ENCODE peak calls at places on chromosomes 11 and 22, in four cellular contexts. One of them, this sample, is unnamed.

GRCh38 chr11:122097419-122098001 is 18.5 kb downstream of the BLID start:
- DNase-seq in IMR-90: peak
- DNase-seq in body of pancreas: no peak
- DNase-seq in left ventricle myocardium inferior: no peak
- DNase-seq in this sample: peak

GRCh38 chr11:1276866-1277615 is 32.4 kb downstream of the TOLLIP start:
- DNase-seq in left ventricle myocardium inferior: no peak
- DNase-seq in IMR-90: no peak
- DNase-seq in body of pancreas: no peak
- DNase-seq in this sample: no peak

GRCh38 chr22:29268511-29269229 is 602 bp downstream of the EWSR1 start:
- DNase-seq in left ventricle myocardium inferior: peak
- DNase-seq in body of pancreas: peak
- DNase-seq in IMR-90: peak
- DNase-seq in this sample: peak

GRCh38 chr11:394034-394857 is at the start of gene PKP3:
- DNase-seq in left ventricle myocardium inferior: no peak
- DNase-seq in IMR-90: peak
- DNase-seq in body of pancreas: peak
- DNase-seq in this sample: peak

GRCh38 chr11:110720646-110721283 is 8.5 kb upstream of the ARHGAP20 start:
- DNase-seq in left ventricle myocardium inferior: no peak
- DNase-seq in body of pancreas: no peak
- DNase-seq in IMR-90: peak
- DNase-seq in this sample: no peak

GRCh38 chr22:30312053-30312452 is 14.7 kb downstream of the TBC1D10A start:
- DNase-seq in left ventricle myocardium inferior: no peak
- DNase-seq in IMR-90: peak
- DNase-seq in body of pancreas: no peak
- DNase-seq in this sample: peak

GRCh38 chr11:129973809-129974208 is 28.8 kb downstream of the PRDM10 start:
- DNase-seq in body of pancreas: peak
- DNase-seq in IMR-90: no peak
- DNase-seq in left ventricle myocardium inferior: peak
- DNase-seq in this sample: no peak

GRCh38 chr22:30185129-30185528 is 61.4 kb downstream of the LIF start:
- DNase-seq in body of pancreas: peak
- DNase-seq in IMR-90: peak
- DNase-seq in left ventricle myocardium inferior: no peak
- DNase-seq in this sample: no peak

GRCh38 chr22:37284807-37285355 is 2.6 kb downstream of the CYTH4 start:
- DNase-seq in IMR-90: no peak
- DNase-seq in body of pancreas: peak
- DNase-seq in left ventricle myocardium inferior: peak
- DNase-seq in this sample: no peak

GRCh38 chr22:36822581-36822980 is 5.7 kb upstream of the PVALB start:
- DNase-seq in body of pancreas: no peak
- DNase-seq in left ventricle myocardium inferior: no peak
- DNase-seq in IMR-90: no peak
- DNase-seq in this sample: no peak

GRCh38 chr11:19820100-19820499 is 107.5 kb downstream of the NAV2 start:
- DNase-seq in IMR-90: peak
- DNase-seq in left ventricle myocardium inferior: no peak
- DNase-seq in body of pancreas: no peak
- DNase-seq in this sample: peak

GRCh38 chr11:124961972-124962609 is 8.1 kb downstream of the CCDC15 start:
- DNase-seq in IMR-90: peak
- DNase-seq in left ventricle myocardium inferior: no peak
- DNase-seq in body of pancreas: no peak
- DNase-seq in this sample: peak

GRCh38 chr11:492416-493226 is 14.4 kb downstream of the RNH1 start:
- DNase-seq in body of pancreas: no peak
- DNase-seq in IMR-90: no peak
- DNase-seq in left ventricle myocardium inferior: no peak
- DNase-seq in this sample: no peak

GRCh38 chr11:33588056-33588455 is 112.6 kb downstream of the C11orf91 start:
- DNase-seq in body of pancreas: no peak
- DNase-seq in left ventricle myocardium inferior: no peak
- DNase-seq in IMR-90: no peak
- DNase-seq in this sample: no peak

GRCh38 chr11:1126491-1126926 is 31.2 kb upstream of the MUC5AC start:
- DNase-seq in body of pancreas: no peak
- DNase-seq in IMR-90: no peak
- DNase-seq in left ventricle myocardium inferior: no peak
- DNase-seq in this sample: no peak

GRCh38 chr11:117096140-117096972 is 1.9 kb downstream of the SIK3 start:
- DNase-seq in body of pancreas: no peak
- DNase-seq in IMR-90: no peak
- DNase-seq in left ventricle myocardium inferior: no peak
- DNase-seq in this sample: no peak

GRCh38 chr11:120214581-120214980 is 3.7 kb downstream of the OAF start:
- DNase-seq in IMR-90: no peak
- DNase-seq in left ventricle myocardium inferior: no peak
- DNase-seq in body of pancreas: peak
- DNase-seq in this sample: no peak

GRCh38 chr11:111044751-111045407 is 200.6 kb upstream of the POU2AF2 start:
- DNase-seq in body of pancreas: no peak
- DNase-seq in left ventricle myocardium inferior: no peak
- DNase-seq in IMR-90: no peak
- DNase-seq in this sample: no peak

GRCh38 chr22:28670691-28671261 is 8.9 kb downstream of the TTC28 start:
- DNase-seq in IMR-90: peak
- DNase-seq in left ventricle myocardium inferior: no peak
- DNase-seq in body of pancreas: peak
- DNase-seq in this sample: no peak

GRCh38 chr11:43517518-43517917 is 158.8 kb downstream of the TTC17 start:
- DNase-seq in body of pancreas: no peak
- DNase-seq in IMR-90: peak
- DNase-seq in left ventricle myocardium inferior: no peak
- DNase-seq in this sample: no peak

GRCh38 chr11:73566422-73566821 is 31.5 kb downstream of the FAM168A start:
- DNase-seq in left ventricle myocardium inferior: no peak
- DNase-seq in body of pancreas: no peak
- DNase-seq in IMR-90: peak
- DNase-seq in this sample: no peak

GRCh38 chr11:114219559-114220349 is 76.4 kb upstream of the NNMT start:
- DNase-seq in left ventricle myocardium inferior: no peak
- DNase-seq in IMR-90: peak
- DNase-seq in body of pancreas: no peak
- DNase-seq in this sample: peak

GRCh38 chr11:123219066-123219697 is 24.1 kb upstream of the CLMP start:
- DNase-seq in left ventricle myocardium inferior: no peak
- DNase-seq in body of pancreas: no peak
- DNase-seq in IMR-90: peak
- DNase-seq in this sample: no peak

GRCh38 chr22:24067587-24068376 is 56.7 kb downstream of the CABIN1 start:
- DNase-seq in IMR-90: no peak
- DNase-seq in body of pancreas: peak
- DNase-seq in left ventricle myocardium inferior: no peak
- DNase-seq in this sample: no peak

GRCh38 chr22:41289681-41290080 is 3.7 kb upstream of the RANGAP1 start:
- DNase-seq in body of pancreas: no peak
- DNase-seq in left ventricle myocardium inferior: no peak
- DNase-seq in IMR-90: no peak
- DNase-seq in this sample: no peak
- H3K4me3 ChIP-seq in body of pancreas: no peak
- H3K4me3 ChIP-seq in left ventricle myocardium inferior: no peak
- H3K4me3 ChIP-seq in IMR-90: no peak
- H3K4me3 ChIP-seq in this sample: no peak

DNA sequence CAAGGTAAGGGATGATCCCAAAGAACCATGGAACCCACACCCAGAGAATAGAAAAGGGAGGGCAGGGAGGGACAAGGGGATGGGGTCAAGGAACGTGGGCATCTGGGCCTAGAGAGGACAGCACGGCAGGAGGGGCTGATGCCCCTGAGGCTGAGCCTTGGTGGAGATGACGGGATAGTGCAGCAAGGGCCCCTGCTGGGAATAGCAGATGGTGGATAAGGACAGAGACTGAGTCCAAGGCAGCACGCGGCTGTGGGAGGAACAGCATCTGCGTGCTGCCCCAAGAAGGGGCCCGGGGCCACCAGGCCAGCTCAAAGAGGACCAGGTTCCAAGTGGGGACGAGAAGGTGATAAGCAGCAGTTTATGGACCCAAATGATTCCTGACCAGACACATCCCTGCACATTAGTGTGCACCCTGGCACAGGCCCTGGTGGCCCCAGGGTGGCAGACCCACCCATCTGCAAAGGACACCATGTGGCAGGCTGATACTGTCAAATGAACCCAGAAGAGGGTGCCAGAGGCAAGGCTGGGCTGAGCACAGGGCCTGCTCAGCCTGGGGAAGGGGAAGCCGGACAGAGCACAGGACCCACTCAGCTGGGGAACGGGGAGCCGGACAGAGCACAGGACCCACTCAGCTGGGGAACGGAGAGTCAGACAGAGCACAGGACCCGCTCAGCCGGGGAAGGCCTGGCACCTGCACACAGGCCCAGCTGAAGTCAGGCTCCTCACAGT is 12.8 kb upstream of the TESMIN start:
- DNase-seq in IMR-90: no peak
- DNase-seq in body of pancreas: no peak
- DNase-seq in left ventricle myocardium inferior: no peak
- DNase-seq in this sample: no peak
- TF ChIP-seq CTCF in IMR-90: no peak
- TF ChIP-seq CTCF in body of pancreas: no peak
- TF ChIP-seq CTCF in left ventricle myocardium inferior: peak
- TF ChIP-seq CTCF in this sample: no peak

GRCh38 chr22:35752172-35752832 is 34.6 kb downstream of the APOL5 start:
- DNase-seq in body of pancreas: no peak
- DNase-seq in IMR-90: no peak
- DNase-seq in left ventricle myocardium inferior: no peak
- DNase-seq in this sample: no peak
- H3K4me3 ChIP-seq in body of pancreas: no peak
- H3K4me3 ChIP-seq in IMR-90: no peak
- H3K4me3 ChIP-seq in left ventricle myocardium inferior: no peak
- H3K4me3 ChIP-seq in this sample: no peak

DNA sequence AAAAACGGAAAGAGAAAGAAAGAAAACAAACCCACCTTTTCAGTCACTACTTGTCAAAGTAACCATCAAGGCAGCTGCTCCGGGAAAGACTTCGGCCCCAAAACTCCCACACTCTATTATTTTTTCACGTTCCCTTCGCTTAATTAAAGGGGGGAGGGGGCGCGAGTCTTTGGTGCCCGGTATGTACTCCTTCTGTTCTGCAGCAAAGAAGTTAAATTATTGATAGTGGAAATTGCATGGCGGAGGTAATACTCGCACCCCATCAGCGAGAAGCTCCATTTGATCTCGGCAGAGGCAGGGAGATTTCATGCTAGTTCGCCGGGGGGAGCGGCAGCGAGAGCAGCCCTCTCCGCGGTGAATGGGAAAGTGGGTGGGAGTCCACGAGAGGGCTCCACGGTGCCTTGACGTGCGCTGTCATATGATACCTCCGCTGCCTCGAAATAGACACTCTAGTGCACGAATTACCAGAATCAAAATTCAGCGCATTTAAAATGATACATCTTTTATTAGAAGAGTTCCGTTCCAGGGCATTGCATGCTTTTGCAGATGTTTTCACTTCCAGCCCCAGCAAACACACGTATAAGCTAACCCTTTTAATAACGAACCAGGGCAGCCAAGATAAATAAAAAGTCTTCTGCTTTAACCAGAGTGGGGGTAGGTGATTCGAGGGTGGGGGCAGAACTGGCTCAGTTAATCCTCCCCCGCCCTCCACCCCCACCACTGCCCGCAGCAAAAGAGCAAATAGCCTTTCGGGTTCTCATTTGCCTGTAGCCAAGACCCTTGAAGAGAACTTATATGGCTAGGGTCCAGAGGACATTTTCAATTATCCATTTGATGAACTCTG is 1.2 kb upstream of the BDNF start:
- DNase-seq in body of pancreas: no peak
- DNase-seq in IMR-90: peak
- DNase-seq in left ventricle myocardium inferior: peak
- DNase-seq in this sample: peak
- TF ChIP-seq CTCF in body of pancreas: no peak
- TF ChIP-seq CTCF in IMR-90: peak
- TF ChIP-seq CTCF in left ventricle myocardium inferior: peak
- TF ChIP-seq CTCF in this sample: peak

GRCh38 chr11:128509990-128510389 is 77.4 kb downstream of the ETS1 start:
- DNase-seq in body of pancreas: no peak
- DNase-seq in IMR-90: peak
- DNase-seq in left ventricle myocardium inferior: no peak
- DNase-seq in this sample: peak

GRCh38 chr11:128506384-128506783 is 81.0 kb downstream of the ETS1 start:
- DNase-seq in IMR-90: no peak
- DNase-seq in body of pancreas: no peak
- DNase-seq in left ventricle myocardium inferior: no peak
- DNase-seq in this sample: no peak

GRCh38 chr11:128506999-128507591 is 80.3 kb downstream of the ETS1 start:
- DNase-seq in body of pancreas: peak
- DNase-seq in IMR-90: peak
- DNase-seq in left ventricle myocardium inferior: peak
- DNase-seq in this sample: peak

GRCh38 chr11:128507936-128508335 is 79.4 kb downstream of the ETS1 start:
- DNase-seq in left ventricle myocardium inferior: no peak
- DNase-seq in IMR-90: no peak
- DNase-seq in body of pancreas: no peak
- DNase-seq in this sample: no peak

GRCh38 chr11:128508785-128509518 is 78.4 kb downstream of the ETS1 start:
- DNase-seq in body of pancreas: no peak
- DNase-seq in IMR-90: peak
- DNase-seq in left ventricle myocardium inferior: no peak
- DNase-seq in this sample: peak
- H3K4me3 ChIP-seq in body of pancreas: no peak
- H3K4me3 ChIP-seq in IMR-90: no peak
- H3K4me3 ChIP-seq in left ventricle myocardium inferior: no peak
- H3K4me3 ChIP-seq in this sample: no peak

GRCh38 chr11:62233730-62234129 is 8.3 kb upstream of the SCGB1D2 start:
- DNase-seq in body of pancreas: no peak
- DNase-seq in left ventricle myocardium inferior: no peak
- DNase-seq in IMR-90: no peak
- DNase-seq in this sample: no peak
- TF ChIP-seq CTCF in body of pancreas: no peak
- TF ChIP-seq CTCF in left ventricle myocardium inferior: no peak
- TF ChIP-seq CTCF in IMR-90: no peak
- TF ChIP-seq CTCF in this sample: no peak

DNA sequence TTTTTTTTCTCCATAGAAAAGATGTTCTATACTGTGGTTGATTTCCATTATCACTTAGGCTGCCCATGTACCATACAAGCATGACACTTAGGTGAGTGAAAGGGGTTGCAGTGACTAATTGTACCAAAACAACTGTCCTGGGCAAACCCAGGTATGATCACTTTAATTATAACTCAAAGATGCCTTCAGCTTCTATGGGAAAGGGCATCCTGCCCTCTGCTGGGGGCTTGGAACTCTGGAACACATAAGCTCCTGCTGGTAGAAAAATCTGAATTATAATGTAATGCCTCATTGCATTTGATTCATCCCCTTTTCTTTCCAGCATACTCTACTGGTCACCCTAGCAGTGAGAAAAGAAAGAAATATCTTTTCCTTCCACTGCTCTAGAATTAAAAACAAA is 206.3 kb downstream of the DDX10 start:
- DNase-seq in body of pancreas: peak
- DNase-seq in IMR-90: peak
- DNase-seq in left ventricle myocardium inferior: peak
- DNase-seq in this sample: peak
- H3K4me3 ChIP-seq in body of pancreas: no peak
- H3K4me3 ChIP-seq in IMR-90: no peak
- H3K4me3 ChIP-seq in left ventricle myocardium inferior: no peak
- H3K4me3 ChIP-seq in this sample: no peak

This sample was measured in astrocyte of the spinal cord.